ENCODE peak calls at places on chromosomes 13 and 19, in five cellular contexts. One of them, this sample, is unnamed.
A peak's percentile ranks its signal among the peaks of the same experiment; 100 is the strongest.

GRCh38 chr19:36008336-36008978 is at the start of gene SYNE4:
- DNase-seq in CD4-positive, CD25-positive, alpha-beta regulatory T cell: no peak
- DNase-seq in tibial nerve: no peak
- DNase-seq in adipocyte: no peak
- DNase-seq in heart right ventricle: no peak
- DNase-seq in this sample: no peak

GRCh38 chr19:47609885-47610545 is 1.1 kb downstream of the BICRA start:
- DNase-seq in CD4-positive, CD25-positive, alpha-beta regulatory T cell: peak; percentile 51
- DNase-seq in tibial nerve: no peak
- DNase-seq in adipocyte: peak; percentile 73
- DNase-seq in heart right ventricle: peak; percentile 55
- DNase-seq in this sample: peak; percentile 44

GRCh38 chr19:4776436-4777205 is 14.9 kb upstream of the FEM1A start:
- DNase-seq in CD4-positive, CD25-positive, alpha-beta regulatory T cell: no peak
- DNase-seq in tibial nerve: no peak
- DNase-seq in adipocyte: no peak
- DNase-seq in heart right ventricle: no peak
- DNase-seq in this sample: no peak

GRCh38 chr13:74134226-74134776 is at the start of gene KLF12:
- DNase-seq in CD4-positive, CD25-positive, alpha-beta regulatory T cell: peak; percentile 88
- DNase-seq in tibial nerve: peak; percentile 63
- DNase-seq in adipocyte: peak; percentile 97
- DNase-seq in heart right ventricle: peak; percentile 85
- DNase-seq in this sample: peak; percentile 89

GRCh38 chr19:7242601-7243258 is 51.5 kb downstream of the INSR start:
- DNase-seq in CD4-positive, CD25-positive, alpha-beta regulatory T cell: no peak
- DNase-seq in tibial nerve: no peak
- DNase-seq in adipocyte: peak; percentile 76
- DNase-seq in heart right ventricle: no peak
- DNase-seq in this sample: no peak

GRCh38 chr13:25632166-25632888 is 260.6 kb downstream of the ATP8A2 start:
- DNase-seq in CD4-positive, CD25-positive, alpha-beta regulatory T cell: no peak
- DNase-seq in tibial nerve: no peak
- DNase-seq in adipocyte: no peak
- DNase-seq in heart right ventricle: no peak
- DNase-seq in this sample: no peak

GRCh38 chr13:112143046-112143752 is 76.2 kb downstream of the SOX1 start:
- DNase-seq in CD4-positive, CD25-positive, alpha-beta regulatory T cell: no peak
- DNase-seq in tibial nerve: no peak
- DNase-seq in adipocyte: no peak
- DNase-seq in heart right ventricle: no peak
- DNase-seq in this sample: no peak

GRCh38 chr19:53157601-53158000 is 1.3 kb downstream of the ZNF347 start:
- DNase-seq in CD4-positive, CD25-positive, alpha-beta regulatory T cell: no peak
- DNase-seq in tibial nerve: no peak
- DNase-seq in adipocyte: peak; percentile 48
- DNase-seq in heart right ventricle: no peak
- DNase-seq in this sample: peak; percentile 28

GRCh38 chr19:58355891-58356235 is 2.6 kb upstream of the A1BG start:
- DNase-seq in CD4-positive, CD25-positive, alpha-beta regulatory T cell: no peak
- DNase-seq in tibial nerve: no peak
- DNase-seq in adipocyte: no peak
- DNase-seq in heart right ventricle: no peak
- DNase-seq in this sample: no peak

GRCh38 chr19:58355215-58355796 is 2.0 kb upstream of the A1BG start:
- DNase-seq in CD4-positive, CD25-positive, alpha-beta regulatory T cell: no peak
- DNase-seq in tibial nerve: no peak
- DNase-seq in adipocyte: no peak
- DNase-seq in heart right ventricle: no peak
- DNase-seq in this sample: no peak

GRCh38 chr19:58352760-58353671 is at the start of gene A1BG:
- DNase-seq in CD4-positive, CD25-positive, alpha-beta regulatory T cell: no peak
- DNase-seq in tibial nerve: no peak
- DNase-seq in adipocyte: no peak
- DNase-seq in heart right ventricle: no peak
- DNase-seq in this sample: no peak

GRCh38 chr19:58353717-58354477 is 605 bp upstream of the A1BG start:
- DNase-seq in CD4-positive, CD25-positive, alpha-beta regulatory T cell: no peak
- DNase-seq in tibial nerve: no peak
- DNase-seq in adipocyte: no peak
- DNase-seq in heart right ventricle: no peak
- DNase-seq in this sample: peak; percentile 18

GRCh38 chr19:58354478-58355030 is 1.3 kb upstream of the A1BG start:
- DNase-seq in CD4-positive, CD25-positive, alpha-beta regulatory T cell: no peak
- DNase-seq in tibial nerve: no peak
- DNase-seq in adipocyte: no peak
- DNase-seq in heart right ventricle: no peak
- DNase-seq in this sample: peak; percentile 28
- H3K4me1 ChIP-seq in CD4-positive, CD25-positive, alpha-beta regulatory T cell: peaks cover 20% of the 10 kb centered on the region
- H3K4me1 ChIP-seq in tibial nerve: peaks cover 24% of the 10 kb centered on the region
- H3K4me1 ChIP-seq in adipocyte: peaks cover 19% of the 10 kb centered on the region
- H3K4me1 ChIP-seq in heart right ventricle: peaks cover 15% of the 10 kb centered on the region
- H3K4me1 ChIP-seq in this sample: peaks cover 7% of the 10 kb centered on the region

DNA sequence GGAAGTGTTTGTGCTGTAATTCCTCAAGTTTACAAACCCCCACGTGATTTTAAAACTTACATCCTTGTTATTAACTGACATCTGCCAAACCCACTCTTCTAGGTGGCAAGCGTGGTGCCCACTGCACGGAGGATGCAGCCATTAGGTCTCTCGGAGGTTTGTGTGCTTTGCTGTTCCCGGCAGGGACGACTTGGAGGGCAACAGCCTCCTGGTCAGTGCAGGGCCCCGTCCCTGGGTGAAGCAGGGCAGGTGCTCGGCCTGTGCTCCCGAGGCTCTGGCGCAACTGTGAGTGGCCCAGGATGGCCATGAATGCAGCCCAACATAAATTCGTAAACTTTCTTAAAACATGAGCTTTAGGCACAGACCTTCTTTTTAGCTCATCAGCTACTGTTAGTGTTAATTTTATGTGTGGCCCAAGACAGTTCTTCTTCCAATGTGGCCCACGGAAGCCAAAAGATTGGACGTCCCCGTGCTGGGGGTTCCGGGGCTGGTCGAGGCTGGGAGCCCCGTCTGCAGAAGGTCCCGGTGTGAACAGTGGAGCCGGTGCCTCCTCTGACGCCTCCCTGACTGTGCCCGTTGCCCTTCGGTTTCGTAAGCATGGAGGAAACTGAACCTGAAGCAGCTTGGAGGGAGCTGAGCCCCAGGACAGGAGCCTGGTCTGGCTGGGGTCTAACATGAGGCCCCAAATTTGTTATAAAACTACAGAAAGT is 11.9 kb downstream of the GAS6 start:
- DNase-seq in CD4-positive, CD25-positive, alpha-beta regulatory T cell: no peak
- DNase-seq in tibial nerve: no peak
- DNase-seq in adipocyte: no peak
- DNase-seq in heart right ventricle: no peak
- DNase-seq in this sample: no peak
- H3K4me1 ChIP-seq in CD4-positive, CD25-positive, alpha-beta regulatory T cell: peaks cover 8% of the 10 kb centered on the region
- H3K4me1 ChIP-seq in tibial nerve: peaks cover 36% of the 10 kb centered on the region
- H3K4me1 ChIP-seq in adipocyte: peaks cover 35% of the 10 kb centered on the region
- H3K4me1 ChIP-seq in heart right ventricle: peaks cover 74% of the 10 kb centered on the region
- H3K4me1 ChIP-seq in this sample: peaks cover 31% of the 10 kb centered on the region

GRCh38 chr19:44741258-44741731 is 7.2 kb upstream of the BCL3 start:
- DNase-seq in CD4-positive, CD25-positive, alpha-beta regulatory T cell: peak; percentile 41
- DNase-seq in tibial nerve: no peak
- DNase-seq in adipocyte: no peak
- DNase-seq in heart right ventricle: no peak
- DNase-seq in this sample: no peak
- H3K4me1 ChIP-seq in CD4-positive, CD25-positive, alpha-beta regulatory T cell: peaks cover 6% of the 10 kb centered on the region
- H3K4me1 ChIP-seq in tibial nerve: peaks cover 37% of the 10 kb centered on the region
- H3K4me1 ChIP-seq in adipocyte: peaks cover 50% of the 10 kb centered on the region
- H3K4me1 ChIP-seq in heart right ventricle: peaks cover 55% of the 10 kb centered on the region
- H3K4me1 ChIP-seq in this sample: peaks cover 17% of the 10 kb centered on the region

GRCh38 chr19:38685666-38686529 is 38.4 kb downstream of the ACTN4 start:
- DNase-seq in CD4-positive, CD25-positive, alpha-beta regulatory T cell: peak; percentile 33
- DNase-seq in tibial nerve: no peak
- DNase-seq in adipocyte: peak; percentile 75
- DNase-seq in heart right ventricle: no peak
- DNase-seq in this sample: peak; percentile 43

GRCh38 chr19:38686530-38686888 is 39.1 kb downstream of the ACTN4 start:
- DNase-seq in CD4-positive, CD25-positive, alpha-beta regulatory T cell: peak; percentile 24
- DNase-seq in tibial nerve: no peak
- DNase-seq in adipocyte: no peak
- DNase-seq in heart right ventricle: no peak
- DNase-seq in this sample: no peak

GRCh38 chr19:38683393-38684077 is 36.1 kb downstream of the ACTN4 start:
- DNase-seq in CD4-positive, CD25-positive, alpha-beta regulatory T cell: no peak
- DNase-seq in tibial nerve: no peak
- DNase-seq in adipocyte: peak; percentile 79
- DNase-seq in heart right ventricle: no peak
- DNase-seq in this sample: no peak

GRCh38 chr19:38684078-38684861 is 36.8 kb downstream of the ACTN4 start:
- DNase-seq in CD4-positive, CD25-positive, alpha-beta regulatory T cell: peak; percentile 52
- DNase-seq in tibial nerve: peak; percentile 43
- DNase-seq in adipocyte: peak; percentile 95
- DNase-seq in heart right ventricle: peak; percentile 55
- DNase-seq in this sample: peak; percentile 77

DNA sequence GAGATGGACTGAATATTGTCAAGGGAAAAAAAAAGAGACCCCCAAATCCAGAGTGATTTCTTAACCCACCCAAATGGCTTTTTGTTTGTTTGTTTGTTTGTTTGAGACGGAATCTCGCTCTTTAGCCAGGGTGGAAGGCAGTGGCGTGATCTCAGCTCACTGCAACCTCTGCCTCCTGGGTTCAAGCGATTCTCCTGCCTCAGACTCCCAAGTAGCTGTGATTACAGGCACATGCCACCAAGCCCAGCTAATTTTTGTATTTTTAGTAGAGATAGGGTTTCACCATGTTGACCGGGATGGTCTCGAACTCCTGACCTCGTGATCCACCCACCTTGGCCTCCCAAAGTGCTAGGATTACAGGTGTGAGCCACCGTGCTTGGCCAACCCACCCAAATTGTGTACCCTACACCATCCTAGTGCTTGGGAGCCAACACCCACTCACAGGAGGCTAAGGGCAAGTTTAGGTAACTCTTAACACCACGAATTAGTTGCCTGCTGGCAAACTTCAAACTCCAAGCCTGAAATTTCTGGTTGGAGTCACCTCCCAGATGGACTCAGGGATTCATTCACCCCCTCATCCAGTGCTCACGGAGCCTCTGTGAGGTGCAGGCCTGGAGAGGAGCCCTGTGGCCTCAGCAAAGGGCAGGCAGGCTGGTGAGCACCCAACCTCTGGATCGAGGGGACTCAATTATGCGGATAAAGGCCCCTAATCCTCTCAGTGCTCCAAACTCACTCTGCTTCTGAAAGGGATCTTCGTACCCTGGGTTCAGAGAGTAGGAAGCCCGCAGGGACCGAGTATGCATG is 37.6 kb downstream of the ACTN4 start:
- DNase-seq in CD4-positive, CD25-positive, alpha-beta regulatory T cell: no peak
- DNase-seq in tibial nerve: no peak
- DNase-seq in adipocyte: no peak
- DNase-seq in heart right ventricle: no peak
- DNase-seq in this sample: peak; percentile 28
- H3K4me1 ChIP-seq in CD4-positive, CD25-positive, alpha-beta regulatory T cell: peaks cover 72% of the 10 kb centered on the region
- H3K4me1 ChIP-seq in tibial nerve: peaks cover 66% of the 10 kb centered on the region
- H3K4me1 ChIP-seq in adipocyte: peaks cover 62% of the 10 kb centered on the region
- H3K4me1 ChIP-seq in heart right ventricle: peaks cover 89% of the 10 kb centered on the region
- H3K4me1 ChIP-seq in this sample: peaks cover 55% of the 10 kb centered on the region

GRCh38 chr13:71876648-71877279 is 9.8 kb upstream of the DACH1 start:
- DNase-seq in CD4-positive, CD25-positive, alpha-beta regulatory T cell: no peak
- DNase-seq in tibial nerve: no peak
- DNase-seq in adipocyte: no peak
- DNase-seq in heart right ventricle: no peak
- DNase-seq in this sample: no peak
- H3K4me1 ChIP-seq in CD4-positive, CD25-positive, alpha-beta regulatory T cell: no peaks in the 10 kb centered on the region
- H3K4me1 ChIP-seq in tibial nerve: no peaks in the 10 kb centered on the region
- H3K4me1 ChIP-seq in adipocyte: peaks cover 10% of the 10 kb centered on the region
- H3K4me1 ChIP-seq in heart right ventricle: no peaks in the 10 kb centered on the region
- H3K4me1 ChIP-seq in this sample: peaks cover 1% of the 10 kb centered on the region

GRCh38 chr13:97278395-97279078 is 56.4 kb downstream of the MBNL2 start:
- DNase-seq in CD4-positive, CD25-positive, alpha-beta regulatory T cell: no peak
- DNase-seq in tibial nerve: no peak
- DNase-seq in adipocyte: no peak
- DNase-seq in heart right ventricle: no peak
- DNase-seq in this sample: no peak
- H3K4me1 ChIP-seq in CD4-positive, CD25-positive, alpha-beta regulatory T cell: peaks cover 2% of the 10 kb centered on the region
- H3K4me1 ChIP-seq in tibial nerve: peaks cover 44% of the 10 kb centered on the region
- H3K4me1 ChIP-seq in adipocyte: peaks cover 89% of the 10 kb centered on the region
- H3K4me1 ChIP-seq in heart right ventricle: peaks cover 74% of the 10 kb centered on the region
- H3K4me1 ChIP-seq in this sample: peaks cover 20% of the 10 kb centered on the region

DNA sequence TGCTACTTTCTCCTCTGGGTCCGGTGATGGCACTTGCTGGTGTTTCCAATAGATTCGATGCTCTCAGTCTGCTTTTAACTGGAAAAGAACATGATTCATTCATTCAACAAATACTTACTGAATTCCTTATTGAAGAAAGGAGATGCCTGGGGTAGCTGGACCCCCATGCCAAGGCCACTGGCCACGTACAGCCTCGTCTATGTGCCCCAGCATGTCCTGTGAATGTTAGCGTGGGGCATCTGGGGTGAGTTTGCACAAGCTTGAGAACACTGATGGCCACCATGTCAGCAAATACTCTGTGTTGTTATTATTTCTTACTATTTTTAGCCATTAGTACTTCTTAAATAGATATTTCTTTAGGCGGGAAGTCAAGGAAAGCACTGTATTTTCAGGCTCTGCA is 112.0 kb upstream of the OXGR1 start:
- DNase-seq in CD4-positive, CD25-positive, alpha-beta regulatory T cell: no peak
- DNase-seq in tibial nerve: no peak
- DNase-seq in adipocyte: no peak
- DNase-seq in heart right ventricle: no peak
- DNase-seq in this sample: no peak
- H3K4me1 ChIP-seq in CD4-positive, CD25-positive, alpha-beta regulatory T cell: no peaks in the 10 kb centered on the region
- H3K4me1 ChIP-seq in tibial nerve: peaks cover 11% of the 10 kb centered on the region
- H3K4me1 ChIP-seq in adipocyte: peaks cover 19% of the 10 kb centered on the region
- H3K4me1 ChIP-seq in heart right ventricle: no peaks in the 10 kb centered on the region
- H3K4me1 ChIP-seq in this sample: no peaks in the 10 kb centered on the region

GRCh38 chr19:8459095-8459494 is 14.3 kb downstream of the HNRNPM start:
- DNase-seq in CD4-positive, CD25-positive, alpha-beta regulatory T cell: no peak
- DNase-seq in tibial nerve: no peak
- DNase-seq in adipocyte: no peak
- DNase-seq in heart right ventricle: no peak
- DNase-seq in this sample: no peak
- H3K4me1 ChIP-seq in CD4-positive, CD25-positive, alpha-beta regulatory T cell: peaks cover 41% of the 10 kb centered on the region
- H3K4me1 ChIP-seq in tibial nerve: peaks cover 49% of the 10 kb centered on the region
- H3K4me1 ChIP-seq in adipocyte: peaks cover 40% of the 10 kb centered on the region
- H3K4me1 ChIP-seq in heart right ventricle: peaks cover 61% of the 10 kb centered on the region
- H3K4me1 ChIP-seq in this sample: peaks cover 12% of the 10 kb centered on the region

This sample was measured in right cardiac atrium.